ENCODE peak calls at places on chromosomes 6 and 20, in five cellular contexts. One of them, this sample, is unnamed. For H3K4me1, the result is how much of the 10 kb centered on the place peaks cover.

GRCh38 chr20:32139947-32140346 is 30.4 kb downstream of the TM9SF4 start:
- DNase-seq in thyroid gland: no peak
- DNase-seq in uterus: no peak
- DNase-seq in GM12878: peak
- DNase-seq in sigmoid colon: peak
- DNase-seq in this sample: no peak

GRCh38 chr20:6704132-6704861 is 63.2 kb upstream of the BMP2 start:
- DNase-seq in thyroid gland: no peak
- DNase-seq in uterus: no peak
- DNase-seq in GM12878: no peak
- DNase-seq in sigmoid colon: no peak
- DNase-seq in this sample: peak

GRCh38 chr6:119207973-119208725 is 129.7 kb upstream of the FAM184A start:
- DNase-seq in thyroid gland: no peak
- DNase-seq in uterus: no peak
- DNase-seq in GM12878: no peak
- DNase-seq in sigmoid colon: no peak
- DNase-seq in this sample: no peak

GRCh38 chr6:26331809-26332226 is 33.2 kb upstream of the BTN3A2 start:
- DNase-seq in thyroid gland: no peak
- DNase-seq in uterus: no peak
- DNase-seq in GM12878: no peak
- DNase-seq in sigmoid colon: no peak
- DNase-seq in this sample: no peak

GRCh38 chr6:166307082-166307980 is 861 bp downstream of the PRR18 start:
- DNase-seq in thyroid gland: peak
- DNase-seq in uterus: no peak
- DNase-seq in GM12878: no peak
- DNase-seq in sigmoid colon: no peak
- DNase-seq in this sample: no peak

GRCh38 chr6:83633149-83633548 is 75.8 kb downstream of the SNAP91 start:
- DNase-seq in thyroid gland: no peak
- DNase-seq in uterus: no peak
- DNase-seq in GM12878: peak
- DNase-seq in sigmoid colon: no peak
- DNase-seq in this sample: no peak

GRCh38 chr6:149075616-149076354 is 241.7 kb upstream of the TAB2 start:
- DNase-seq in thyroid gland: peak
- DNase-seq in uterus: no peak
- DNase-seq in GM12878: no peak
- DNase-seq in sigmoid colon: no peak
- DNase-seq in this sample: no peak

GRCh38 chr6:13470240-13471140 is 16.9 kb downstream of the GFOD1 start:
- DNase-seq in thyroid gland: no peak
- DNase-seq in uterus: no peak
- DNase-seq in GM12878: no peak
- DNase-seq in sigmoid colon: no peak
- DNase-seq in this sample: no peak

GRCh38 chr20:10537850-10538480 is 102.9 kb downstream of the SLX4IP start:
- DNase-seq in thyroid gland: no peak
- DNase-seq in uterus: no peak
- DNase-seq in GM12878: no peak
- DNase-seq in sigmoid colon: no peak
- DNase-seq in this sample: no peak

GRCh38 chr6:38517005-38517404 is 122.7 kb downstream of the BTBD9 start:
- DNase-seq in thyroid gland: no peak
- DNase-seq in uterus: no peak
- DNase-seq in GM12878: no peak
- DNase-seq in sigmoid colon: no peak
- DNase-seq in this sample: no peak

GRCh38 chr6:168162366-168162765 is 83.4 kb upstream of the FRMD1 start:
- DNase-seq in thyroid gland: peak
- DNase-seq in uterus: no peak
- DNase-seq in GM12878: no peak
- DNase-seq in sigmoid colon: no peak
- DNase-seq in this sample: no peak

GRCh38 chr20:3563113-3563512 is 92.3 kb downstream of the ATRN start:
- DNase-seq in thyroid gland: no peak
- DNase-seq in uterus: no peak
- DNase-seq in GM12878: no peak
- DNase-seq in sigmoid colon: no peak
- DNase-seq in this sample: no peak

GRCh38 chr6:1525364-1526038 is 84.2 kb upstream of the FOXC1 start:
- DNase-seq in thyroid gland: no peak
- DNase-seq in uterus: no peak
- DNase-seq in GM12878: no peak
- DNase-seq in sigmoid colon: no peak
- DNase-seq in this sample: no peak

GRCh38 chr6:39849228-39849627 is 57.1 kb downstream of the DAAM2 start:
- DNase-seq in thyroid gland: no peak
- DNase-seq in uterus: no peak
- DNase-seq in GM12878: no peak
- DNase-seq in sigmoid colon: no peak
- DNase-seq in this sample: no peak

GRCh38 chr20:54257090-54257816 is 49.4 kb downstream of the PFDN4 start:
- DNase-seq in thyroid gland: no peak
- DNase-seq in uterus: peak
- DNase-seq in GM12878: no peak
- DNase-seq in sigmoid colon: no peak
- DNase-seq in this sample: no peak

GRCh38 chr20:1920252-1920651 is 25.0 kb downstream of the SIRPA start:
- DNase-seq in thyroid gland: no peak
- DNase-seq in uterus: no peak
- DNase-seq in GM12878: no peak
- DNase-seq in sigmoid colon: no peak
- DNase-seq in this sample: no peak

GRCh38 chr6:130293800-130294199 is 71.0 kb upstream of the SAMD3 start:
- DNase-seq in thyroid gland: no peak
- DNase-seq in uterus: no peak
- DNase-seq in GM12878: peak
- DNase-seq in sigmoid colon: no peak
- DNase-seq in this sample: no peak

DNA sequence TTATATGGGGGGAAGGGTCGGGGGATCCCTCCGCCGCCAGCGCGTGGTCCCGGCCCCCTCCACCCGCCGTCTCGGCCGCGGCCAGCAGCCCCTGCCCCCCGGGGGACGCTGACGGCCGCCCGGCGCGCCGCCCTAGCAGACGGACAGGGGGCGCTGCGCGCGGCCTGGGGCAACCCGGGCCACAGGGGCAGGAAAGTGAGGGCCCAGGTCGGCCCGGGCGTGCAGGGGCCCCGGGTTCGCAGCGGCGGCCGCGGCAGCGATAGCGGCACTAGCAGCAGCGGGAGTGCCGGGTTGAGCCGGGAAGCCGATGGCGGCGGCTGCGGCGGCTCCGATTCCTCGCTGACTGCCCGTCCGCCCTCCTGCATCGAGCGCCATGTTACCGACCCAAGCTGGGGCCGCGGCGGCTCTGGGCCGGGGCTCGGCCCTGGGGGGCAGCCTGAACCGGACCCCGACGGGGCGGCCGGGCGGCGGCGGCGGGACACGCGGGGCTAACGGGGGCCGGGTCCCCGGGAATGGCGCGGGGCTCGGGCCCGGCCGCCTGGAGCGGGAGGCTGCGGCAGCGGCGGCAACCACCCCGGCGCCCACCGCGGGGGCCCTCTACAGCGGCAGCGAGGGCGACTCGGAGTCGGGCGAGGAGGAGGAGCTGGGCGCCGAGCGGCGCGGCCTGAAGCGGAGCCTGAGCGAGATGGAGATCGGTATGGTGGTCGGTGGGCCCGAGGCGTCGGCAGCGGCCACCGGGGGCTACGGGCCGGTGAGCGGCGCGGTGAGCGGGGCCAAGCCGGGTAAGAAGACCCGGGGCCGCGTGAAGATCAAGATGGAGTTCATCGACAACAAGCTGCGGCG is 436 bp downstream of the SRF start:
- DNase-seq in thyroid gland: peak
- DNase-seq in uterus: no peak
- DNase-seq in GM12878: no peak
- DNase-seq in sigmoid colon: no peak
- DNase-seq in this sample: no peak
- TF ChIP-seq POLR2A in thyroid gland: peak
- TF ChIP-seq POLR2A in uterus: peak
- TF ChIP-seq POLR2A in GM12878: peak
- TF ChIP-seq POLR2A in sigmoid colon: no peak
- TF ChIP-seq POLR2A in this sample: peak

DNA sequence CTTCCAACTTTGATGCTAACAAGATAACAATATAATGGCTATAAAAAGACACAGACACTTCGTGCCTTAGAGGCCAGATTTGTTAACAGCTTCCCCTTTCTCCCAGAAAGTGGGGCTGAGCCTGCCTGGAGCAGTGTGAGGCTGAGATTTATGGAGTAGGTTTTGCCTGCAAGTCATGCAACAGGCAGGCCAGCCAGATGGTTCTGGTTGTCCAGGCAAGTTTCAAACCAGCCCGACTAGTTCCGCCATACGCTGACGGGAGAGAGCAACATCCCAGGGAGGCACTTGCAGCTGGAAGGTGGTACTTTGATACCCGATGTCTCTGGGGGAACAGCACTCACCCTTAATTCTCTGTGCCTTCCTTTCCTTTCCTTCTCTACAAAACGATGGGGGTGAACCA is 81.3 kb upstream of the NAA20 start:
- DNase-seq in thyroid gland: peak
- DNase-seq in uterus: no peak
- DNase-seq in GM12878: no peak
- DNase-seq in sigmoid colon: no peak
- DNase-seq in this sample: no peak
- H3K4me1 ChIP-seq in thyroid gland: under half
- H3K4me1 ChIP-seq in uterus: under half
- H3K4me1 ChIP-seq in GM12878: under half
- H3K4me1 ChIP-seq in sigmoid colon: under half
- H3K4me1 ChIP-seq in this sample: under half

GRCh38 chr6:32885698-32886286 is 31.8 kb downstream of the PSMB9 start:
- DNase-seq in thyroid gland: no peak
- DNase-seq in uterus: no peak
- DNase-seq in GM12878: peak
- DNase-seq in sigmoid colon: no peak
- DNase-seq in this sample: no peak
- TF ChIP-seq CTCF in thyroid gland: no peak
- TF ChIP-seq CTCF in uterus: peak
- TF ChIP-seq CTCF in GM12878: peak
- TF ChIP-seq CTCF in sigmoid colon: peak
- TF ChIP-seq CTCF in this sample: peak

DNA sequence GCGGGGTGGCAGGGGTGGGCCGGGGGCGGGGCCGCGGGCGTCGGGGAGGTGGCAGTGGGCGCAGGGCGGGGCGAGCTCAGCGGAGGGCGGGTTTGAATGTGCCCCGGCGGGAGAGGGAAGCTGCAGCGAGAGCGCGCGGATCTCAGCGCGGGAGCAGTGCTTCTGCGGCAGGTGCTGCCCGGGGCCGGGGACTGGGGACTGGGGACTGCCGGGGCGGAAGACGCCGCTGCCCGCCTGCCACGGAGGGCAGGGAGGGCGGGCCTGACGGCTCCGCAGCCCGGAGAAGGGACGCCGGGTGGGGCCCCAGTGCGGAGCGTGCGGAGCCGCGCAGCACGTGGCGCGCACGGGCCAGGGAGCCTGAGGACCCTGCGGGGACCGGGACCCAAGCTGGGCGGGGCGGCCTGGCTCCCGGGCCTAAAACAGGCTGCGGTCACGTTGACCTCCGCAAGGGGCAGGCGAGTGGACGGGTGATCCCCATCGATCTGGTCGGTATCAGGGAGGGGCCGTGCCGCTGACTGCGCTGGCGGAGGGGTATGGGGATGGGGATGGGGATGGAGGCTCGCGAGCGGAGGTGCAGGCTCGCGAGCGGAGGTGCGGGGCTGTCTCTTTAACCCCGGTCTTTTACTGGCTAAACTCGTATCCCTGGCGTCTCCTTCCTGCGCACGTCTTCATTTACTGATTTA is at the start of gene SLC29A1:
- DNase-seq in thyroid gland: peak
- DNase-seq in uterus: peak
- DNase-seq in GM12878: no peak
- DNase-seq in sigmoid colon: peak
- DNase-seq in this sample: peak
- TF ChIP-seq POLR2A in thyroid gland: no peak
- TF ChIP-seq POLR2A in uterus: peak
- TF ChIP-seq POLR2A in GM12878: peak
- TF ChIP-seq POLR2A in sigmoid colon: no peak
- TF ChIP-seq POLR2A in this sample: peak

DNA sequence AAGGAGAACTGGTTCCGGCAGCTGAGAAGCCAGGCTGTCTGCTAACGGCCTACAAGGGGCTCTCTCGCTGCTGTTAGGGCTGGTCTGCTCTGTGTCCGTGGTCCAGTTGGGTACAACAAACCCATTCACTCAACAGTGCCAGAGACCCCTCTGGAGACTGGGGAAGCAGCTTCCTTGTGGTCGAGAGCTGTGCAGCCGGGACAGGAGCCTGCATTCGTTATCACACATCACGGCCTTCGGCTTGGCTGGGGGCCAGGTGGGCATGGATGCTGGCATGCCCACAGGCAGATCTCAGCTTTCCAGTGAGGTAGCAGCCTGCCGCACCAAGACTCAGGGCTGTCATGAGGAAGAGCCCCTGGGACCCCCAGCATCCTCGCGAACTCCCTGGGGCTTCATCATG is 124.7 kb downstream of the PREX1 start:
- DNase-seq in thyroid gland: peak
- DNase-seq in uterus: no peak
- DNase-seq in GM12878: no peak
- DNase-seq in sigmoid colon: peak
- DNase-seq in this sample: no peak
- H3K4me1 ChIP-seq in thyroid gland: under half
- H3K4me1 ChIP-seq in uterus: under half
- H3K4me1 ChIP-seq in GM12878: under half
- H3K4me1 ChIP-seq in sigmoid colon: under half
- H3K4me1 ChIP-seq in this sample: under half

This sample was measured in right lobe of liver.